ENCODE peak calls at places on chromosomes 16 and 17, in ten cellular contexts. D is GM20000, F is keratinocyte, Y is B cell, T is colonic mucosa, K is psoas muscle, L is thoracic aorta, E is foreskin fibroblast, O is GM23338, N is stomach. V is an unnamed sample.

GRCh38 chr17:37742114-37742761 is 2.6 kb downstream of the HNF1B start:
- DNase-seq in E (no peak), N (peak; percentile 37), Y (no peak), L (no peak), O (peak; percentile 70), T (no peak), K (no peak), D (peak; percentile 49), F (no peak), V (no peak)

GRCh38 chr17:2964370-2964769 is 99.0 kb downstream of the OR1D5 start:
- DNase-seq in Y (no peak), T (no peak), L (no peak), D (no peak), E (no peak), N (no peak), O (no peak), F (no peak), K (no peak), V (no peak)

GRCh38 chr16:50428116-50428515 is 59.3 kb upstream of the BRD7 start:
- DNase-seq in K (no peak), L (no peak), Y (no peak), E (no peak), N (no peak), O (no peak), F (no peak), T (no peak), D (no peak), V (no peak)

GRCh38 chr16:78624349-78624748 is 524.9 kb downstream of the WWOX start:
- DNase-seq in N (no peak), K (no peak), F (no peak), O (no peak), E (no peak), T (no peak), L (no peak), D (no peak), Y (no peak), V (no peak)

GRCh38 chr17:488993-489757 is 136.6 kb upstream of the RPH3AL start:
- DNase-seq in L (no peak), T (no peak), F (no peak), Y (no peak), K (no peak), N (no peak), D (peak; percentile 49), O (peak; percentile 54), E (no peak), V (no peak)

GRCh38 chr17:79192503-79193500 is 118.2 kb downstream of the ENGASE start:
- DNase-seq in L (no peak), N (no peak), T (no peak), F (no peak), K (peak; percentile 27), O (peak; percentile 90), E (peak; percentile 18), D (peak; percentile 67), Y (no peak), V (peak; percentile 19)

GRCh38 chr16:50209548-50210265 is 56.6 kb downstream of the TENT4B start:
- DNase-seq in O (peak; percentile 22), D (no peak), L (no peak), N (no peak), E (no peak), F (no peak), K (no peak), T (peak; percentile 42), Y (no peak), V (no peak)

GRCh38 chr16:89827383-89828198 is 684 bp upstream of the SPIRE2 start:
- DNase-seq in K (peak; percentile 25), L (no peak), O (peak; percentile 77), T (peak; percentile 69), D (no peak), Y (no peak), N (peak; percentile 61), F (no peak), E (peak; percentile 57), V (no peak)

GRCh38 chr16:77385481-77385880 is 49.4 kb downstream of the ADAMTS18 start:
- DNase-seq in L (no peak), K (no peak), F (no peak), Y (no peak), N (no peak), O (no peak), E (no peak), T (no peak), D (no peak), V (no peak)

GRCh38 chr16:73171380-73171779 is 123.5 kb upstream of the ZFHX3 start:
- DNase-seq in Y (no peak), K (no peak), T (no peak), F (no peak), D (no peak), L (no peak), O (no peak), E (no peak), N (no peak), V (no peak)

GRCh38 chr17:82912571-82913089 is 72.8 kb upstream of the ZNF750 start:
- DNase-seq in F (no peak), L (no peak), K (peak; percentile 74), T (no peak), O (no peak), E (no peak), Y (no peak), N (no peak), D (no peak), V (no peak)

GRCh38 chr17:82913304-82914043 is 73.7 kb upstream of the ZNF750 start:
- DNase-seq in T (no peak), E (no peak), F (no peak), N (peak; percentile 44), Y (no peak), O (no peak), L (no peak), K (peak; percentile 39), D (no peak), V (no peak)

GRCh38 chr17:82914375-82914774 is 74.6 kb upstream of the ZNF750 start:
- DNase-seq in F (no peak), Y (no peak), L (no peak), T (no peak), K (peak; percentile 48), O (no peak), D (peak; percentile 81), E (no peak), N (peak; percentile 59), V (no peak)

GRCh38 chr17:82915697-82916027 is 75.8 kb upstream of the ZNF750 start:
- DNase-seq in K (no peak), F (no peak), T (no peak), Y (no peak), D (no peak), N (no peak), L (no peak), E (no peak), O (no peak), V (no peak)

GRCh38 chr17:82915010-82915696 is 75.3 kb upstream of the ZNF750 start:
- DNase-seq in T (no peak), E (no peak), O (peak; percentile 57), N (no peak), L (no peak), F (no peak), D (peak; percentile 55), Y (peak; percentile 44), K (no peak), V (no peak)
- TF ChIP-seq CTCF in T (no peak), E (no peak), O (peak; percentile 55), N (no peak), L (no peak), F (peak; percentile 14), D (no peak), Y (no peak), K (no peak), V (no peak)

GRCh38 chr16:81940781-81941560 is 70.3 kb downstream of the SDR42E1 start:
- DNase-seq in Y (no peak), K (no peak), O (peak; percentile 52), F (peak; percentile 11), D (no peak), E (peak; percentile 40), N (no peak), T (no peak), L (no peak), V (no peak)
- TF ChIP-seq CTCF in Y (peak; percentile 28), K (peak; percentile 20), O (peak; percentile 76), F (no peak), D (no peak), E (peak; percentile 42), N (peak; percentile 32), T (peak; percentile 40), L (peak; percentile 16), V (no peak)

GRCh38 chr16:54282202-54282922 is 4.2 kb downstream of the IRX3 start:
- DNase-seq in O (peak; percentile 81), L (no peak), D (peak; percentile 75), E (no peak), N (peak; percentile 71), K (peak; percentile 44), Y (no peak), F (no peak), T (peak; percentile 53), V (no peak)
- TF ChIP-seq CTCF in O (peak; percentile 37), L (peak; percentile 67), D (peak; percentile 34), E (no peak), N (peak; percentile 60), K (peak; percentile 37), Y (no peak), F (peak; percentile 40), T (peak; percentile 59), V (no peak)

GRCh38 chr17:63775420-63775819 is 1.4 kb downstream of the DDX42 start:
- DNase-seq in Y (no peak), T (no peak), O (peak; percentile 5), K (no peak), D (no peak), L (no peak), F (no peak), E (no peak), N (no peak), V (no peak)

GRCh38 chr17:63774982-63775290 is 966 bp downstream of the DDX42 start:
- DNase-seq in E (no peak), N (no peak), Y (no peak), T (no peak), K (no peak), O (peak; percentile 8), D (no peak), F (no peak), L (no peak), V (no peak)

GRCh38 chr17:63773272-63774140 is at the start of gene CCDC47:
- DNase-seq in E (peak; percentile 99), O (peak; percentile 100), Y (peak; percentile 98), D (peak; percentile 99), T (peak; percentile 99), F (peak; percentile 94), K (peak; percentile 98), L (peak; percentile 99), N (peak; percentile 99), V (peak; percentile 93)

GRCh38 chr17:63772801-63773271 is 561 bp downstream of the CCDC47 start:
- DNase-seq in O (peak; percentile 9), F (no peak), Y (no peak), E (no peak), K (no peak), T (peak; percentile 23), L (no peak), N (no peak), D (no peak), V (no peak)

DNA sequence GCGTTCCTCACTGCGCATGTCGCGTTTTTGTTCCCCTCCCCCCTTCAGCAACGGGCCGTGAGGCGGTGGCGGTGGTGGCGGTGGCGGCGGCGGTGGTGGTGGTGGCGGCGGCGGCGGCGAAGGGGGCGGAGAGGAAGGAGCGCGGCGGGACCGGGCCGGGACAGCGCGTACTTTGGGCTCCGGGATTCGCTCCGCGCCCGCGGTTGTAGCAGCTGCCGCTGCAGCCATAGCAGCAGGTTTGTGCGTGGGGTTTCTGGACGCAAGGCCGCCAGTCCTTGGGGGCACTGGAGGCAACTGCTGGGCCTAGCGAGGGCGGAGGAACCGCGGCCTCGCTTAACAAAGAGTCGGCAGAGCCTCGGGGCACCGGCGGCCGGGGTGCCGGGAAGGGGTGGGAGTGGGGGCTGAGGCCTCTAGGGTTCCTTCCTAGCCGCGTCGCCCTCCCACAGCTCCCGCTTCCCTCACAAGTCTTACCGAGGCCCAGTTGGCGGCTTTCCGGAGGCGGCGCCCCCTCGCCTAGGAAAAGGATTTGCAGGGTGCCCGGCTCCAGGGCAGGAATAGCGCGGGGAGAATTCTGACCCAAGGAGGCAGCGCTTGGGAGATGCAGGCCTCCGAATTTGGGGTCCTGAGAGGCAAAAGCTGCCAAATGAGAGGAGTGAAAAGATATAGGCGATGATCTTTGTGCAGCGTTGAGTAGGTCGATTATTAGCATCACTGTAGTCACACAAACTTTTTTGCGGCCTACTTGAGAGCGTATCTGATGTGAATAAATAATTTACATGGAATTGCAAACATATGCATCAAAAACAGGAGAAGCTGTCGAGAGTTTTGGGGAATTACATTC is at the start of gene DDX42:
- DNase-seq in L (peak; percentile 53), F (no peak), K (peak; percentile 90), T (peak; percentile 92), Y (peak; percentile 46), D (no peak), N (peak; percentile 91), O (peak; percentile 94), E (peak; percentile 38), V (no peak)
- TF ChIP-seq CTCF in L (no peak), F (no peak), K (no peak), T (no peak), Y (no peak), D (no peak), N (no peak), O (peak; percentile 24), E (no peak), V (no peak)